ENCODE peak calls at places on chromosome X, in four cellular contexts. R is mesenchymal stem cell, I is H1, K is H9. T is an unnamed sample.

GRCh38 chrX:585115-585808 is 45.3 kb upstream of the SHOX start:
- DNase-seq in K (no peak), R (no peak), I (peak), T (no peak)

GRCh38 chrX:42807393-42807792 is 29.4 kb upstream of the PPP1R2C start:
- DNase-seq in K (no peak), R (no peak), I (no peak), T (no peak)

GRCh38 chrX:111006119-111006518 is 89.9 kb upstream of the PAK3 start:
- DNase-seq in K (no peak), I (no peak), R (no peak), T (no peak)

GRCh38 chrX:19839770-19840254 is 47.6 kb downstream of the SH3KBP1 start:
- DNase-seq in K (no peak), R (no peak), I (no peak), T (no peak)

GRCh38 chrX:29870608-29871007 is 344.8 kb upstream of the MAGEB2 start:
- DNase-seq in I (no peak), K (no peak), R (no peak), T (no peak)

GRCh38 chrX:153226344-153227190 is 47.5 kb downstream of the MAGEA1 start:
- DNase-seq in R (peak), I (peak), K (peak), T (peak)

GRCh38 chrX:19924285-19924684 is 36.9 kb upstream of the SH3KBP1 start:
- DNase-seq in K (no peak), R (peak), I (no peak), T (no peak)

GRCh38 chrX:30570505-30570904 is 7.1 kb downstream of the TASL start:
- DNase-seq in R (peak), I (no peak), K (no peak), T (no peak)

GRCh38 chrX:117010243-117010642 is 547.5 kb upstream of the CT83 start:
- DNase-seq in R (no peak), K (no peak), I (no peak), T (no peak)

GRCh38 chrX:68829594-68830485 is 1.0 kb downstream of the EFNB1 start:
- DNase-seq in K (peak), R (peak), I (peak), T (no peak)

GRCh38 chrX:115360220-115360781 is 70.8 kb downstream of the LUZP4 start:
- DNase-seq in I (no peak), R (no peak), K (no peak), T (no peak)
- H3K23ac ChIP-seq in I (no peak), R (no peak), K (no peak), T (no peak)

GRCh38 chrX:96386325-96386724 is 298.3 kb upstream of the DIAPH2 start:
- DNase-seq in I (no peak), R (no peak), K (no peak), T (no peak)

GRCh38 chrX:96383428-96383827 is 301.2 kb upstream of the DIAPH2 start:
- DNase-seq in I (no peak), R (no peak), K (no peak), T (no peak)

GRCh38 chrX:96387801-96388200 is 296.8 kb upstream of the DIAPH2 start:
- DNase-seq in R (no peak), I (no peak), K (no peak), T (no peak)

GRCh38 chrX:96389314-96390048 is 295.2 kb upstream of the DIAPH2 start:
- DNase-seq in R (no peak), I (no peak), K (no peak), T (no peak)

DNA sequence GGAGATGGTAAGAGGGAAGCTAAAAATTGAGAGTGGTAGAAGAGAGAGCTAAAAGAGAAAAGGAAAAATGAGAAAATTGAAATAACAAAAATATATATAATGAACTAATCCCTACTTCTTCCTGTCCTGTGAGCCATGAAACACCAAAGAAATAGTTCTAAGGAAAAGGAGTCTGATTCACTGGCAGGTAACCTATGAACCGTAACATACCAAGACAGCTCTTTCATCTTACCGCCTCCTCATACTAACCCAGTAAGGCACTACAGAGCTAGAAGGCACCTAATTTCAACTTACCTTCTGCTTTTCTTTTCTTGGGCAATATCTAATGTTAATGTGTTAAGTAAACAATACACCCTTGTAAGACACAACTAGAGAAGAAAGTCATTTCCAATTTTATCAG is 297.7 kb upstream of the DIAPH2 start:
- DNase-seq in I (no peak), R (no peak), K (no peak), T (no peak)
- H2BK12ac ChIP-seq in I (no peak), R (no peak), K (no peak), T (no peak)

DNA sequence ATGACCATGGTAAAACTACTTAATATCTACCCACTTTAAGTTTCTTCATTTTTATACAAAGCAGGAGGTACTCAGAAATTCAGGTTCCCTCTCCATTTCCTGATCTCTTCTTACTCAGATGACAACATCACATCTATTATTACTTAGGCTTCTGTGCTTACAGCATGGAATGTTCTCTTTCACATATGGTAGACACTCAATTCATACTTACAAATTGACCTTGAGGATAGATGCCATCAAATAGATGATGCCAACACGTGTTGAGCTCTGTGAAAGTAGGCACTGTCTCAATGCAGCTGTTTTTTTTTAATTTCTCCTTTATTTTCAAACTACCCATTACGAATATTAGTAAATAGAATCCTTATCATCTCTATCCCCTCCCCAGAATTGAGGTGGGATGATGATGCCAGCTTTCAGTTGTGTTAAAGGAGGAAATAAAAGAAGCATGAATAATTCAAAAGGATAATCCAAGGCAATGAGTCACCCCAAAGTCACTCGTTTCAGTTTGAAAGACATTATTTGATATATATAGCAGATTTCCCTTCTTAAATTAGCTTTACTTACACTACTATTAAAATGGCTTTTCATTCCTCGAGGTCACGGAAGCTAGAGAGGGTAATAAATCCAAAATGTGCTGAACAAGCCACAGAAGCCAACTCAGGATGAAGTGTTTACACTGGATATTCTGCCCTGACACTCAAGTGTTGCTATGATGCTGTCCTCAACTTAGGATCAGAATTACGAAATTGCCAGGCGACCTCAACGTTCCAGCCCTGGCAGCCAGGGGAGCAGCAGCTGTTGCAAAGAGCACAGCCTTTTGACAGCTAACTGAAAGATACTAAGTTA is 124.2 kb upstream of the EOLA2 start:
- DNase-seq in K (no peak), R (peak), I (no peak), T (no peak)
- H2BK15ac ChIP-seq in K (no peak), R (no peak), I (no peak), T (no peak)

DNA sequence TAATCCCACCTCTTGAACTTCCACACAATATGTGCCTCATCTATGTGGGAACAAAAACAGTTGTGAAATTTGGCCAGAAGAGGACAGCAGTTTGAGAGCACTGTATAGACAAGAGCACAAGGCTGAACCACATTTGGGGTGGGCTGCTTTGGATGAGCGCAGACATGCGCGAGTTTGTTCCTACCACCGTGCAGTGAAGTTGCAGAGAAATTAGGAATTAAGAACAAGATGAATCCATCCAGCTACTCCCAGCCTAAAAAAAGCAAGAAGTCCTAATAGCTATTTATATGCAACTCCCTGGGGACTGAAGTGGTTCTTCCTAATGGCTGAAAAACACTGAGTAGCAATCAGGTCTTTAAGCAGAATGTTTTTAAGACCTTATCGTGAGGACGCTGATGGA is 1.0 kb downstream of the GAB3 start:
- DNase-seq in R (peak), K (no peak), I (no peak), T (no peak)
- H3K23ac ChIP-seq in R (no peak), K (no peak), I (no peak), T (no peak)

T was measured in neuronal stem cell.